ENCODE peak calls at places on chromosomes 2 and 18, in seven cellular contexts. One of them, this sample, is unnamed.

GRCh38 chr18:40283560-40283959 is 1671.5 kb upstream of the PIK3C3 start:
- DNase-seq in activated naive CD4-positive, alpha-beta T cell: no peak
- DNase-seq in stimulated activated CD4-positive, alpha-beta T cell treated with anti-CD3 and anti-CD28 coated beads, Interleukin-1b, Interleukin-23, amount 100 ng/mL, for 1 hour: no peak
- DNase-seq in cardiac fibroblast: no peak
- DNase-seq in H54: no peak
- DNase-seq in dermis blood vessel endothelial cell: no peak
- DNase-seq in T-helper 1 cell: no peak
- DNase-seq in this sample: no peak

GRCh38 chr2:191066281-191067233 is 52.6 kb upstream of the STAT1 start:
- DNase-seq in activated naive CD4-positive, alpha-beta T cell: no peak
- DNase-seq in stimulated activated CD4-positive, alpha-beta T cell treated with anti-CD3 and anti-CD28 coated beads, Interleukin-1b, Interleukin-23, amount 100 ng/mL, for 1 hour: no peak
- DNase-seq in cardiac fibroblast: no peak
- DNase-seq in H54: no peak
- DNase-seq in dermis blood vessel endothelial cell: no peak
- DNase-seq in T-helper 1 cell: peak; percentile 43
- DNase-seq in this sample: no peak

GRCh38 chr18:80154293-80154692 is 45.2 kb downstream of the ADNP2 start:
- DNase-seq in activated naive CD4-positive, alpha-beta T cell: no peak
- DNase-seq in stimulated activated CD4-positive, alpha-beta T cell treated with anti-CD3 and anti-CD28 coated beads, Interleukin-1b, Interleukin-23, amount 100 ng/mL, for 1 hour: no peak
- DNase-seq in cardiac fibroblast: peak; percentile 29
- DNase-seq in H54: no peak
- DNase-seq in dermis blood vessel endothelial cell: peak; percentile 53
- DNase-seq in T-helper 1 cell: peak; percentile 43
- DNase-seq in this sample: no peak

GRCh38 chr2:64404002-64404731 is 49.8 kb upstream of the LGALSL start:
- DNase-seq in activated naive CD4-positive, alpha-beta T cell: no peak
- DNase-seq in stimulated activated CD4-positive, alpha-beta T cell treated with anti-CD3 and anti-CD28 coated beads, Interleukin-1b, Interleukin-23, amount 100 ng/mL, for 1 hour: no peak
- DNase-seq in cardiac fibroblast: peak; percentile 92
- DNase-seq in H54: no peak
- DNase-seq in dermis blood vessel endothelial cell: peak; percentile 98
- DNase-seq in T-helper 1 cell: no peak
- DNase-seq in this sample: peak; percentile 91

GRCh38 chr2:134842930-134843490 is 4.6 kb downstream of the ACMSD start:
- DNase-seq in activated naive CD4-positive, alpha-beta T cell: no peak
- DNase-seq in stimulated activated CD4-positive, alpha-beta T cell treated with anti-CD3 and anti-CD28 coated beads, Interleukin-1b, Interleukin-23, amount 100 ng/mL, for 1 hour: no peak
- DNase-seq in cardiac fibroblast: no peak
- DNase-seq in H54: no peak
- DNase-seq in dermis blood vessel endothelial cell: no peak
- DNase-seq in T-helper 1 cell: no peak
- DNase-seq in this sample: no peak

GRCh38 chr2:6883448-6884122 is 6.0 kb downstream of the RSAD2 start:
- DNase-seq in activated naive CD4-positive, alpha-beta T cell: no peak
- DNase-seq in stimulated activated CD4-positive, alpha-beta T cell treated with anti-CD3 and anti-CD28 coated beads, Interleukin-1b, Interleukin-23, amount 100 ng/mL, for 1 hour: no peak
- DNase-seq in cardiac fibroblast: no peak
- DNase-seq in H54: no peak
- DNase-seq in dermis blood vessel endothelial cell: no peak
- DNase-seq in T-helper 1 cell: no peak
- DNase-seq in this sample: no peak

GRCh38 chr2:20232837-20233207 is 7.9 kb upstream of the SDC1 start:
- DNase-seq in activated naive CD4-positive, alpha-beta T cell: no peak
- DNase-seq in stimulated activated CD4-positive, alpha-beta T cell treated with anti-CD3 and anti-CD28 coated beads, Interleukin-1b, Interleukin-23, amount 100 ng/mL, for 1 hour: no peak
- DNase-seq in cardiac fibroblast: no peak
- DNase-seq in H54: no peak
- DNase-seq in dermis blood vessel endothelial cell: no peak
- DNase-seq in T-helper 1 cell: no peak
- DNase-seq in this sample: no peak

GRCh38 chr2:158712791-158713522 is 82.2 kb upstream of the DAPL1 start:
- DNase-seq in activated naive CD4-positive, alpha-beta T cell: no peak
- DNase-seq in stimulated activated CD4-positive, alpha-beta T cell treated with anti-CD3 and anti-CD28 coated beads, Interleukin-1b, Interleukin-23, amount 100 ng/mL, for 1 hour: no peak
- DNase-seq in cardiac fibroblast: no peak
- DNase-seq in H54: no peak
- DNase-seq in dermis blood vessel endothelial cell: no peak
- DNase-seq in T-helper 1 cell: no peak
- DNase-seq in this sample: no peak

GRCh38 chr18:9658111-9658641 is 43.8 kb upstream of the PPP4R1 start:
- DNase-seq in activated naive CD4-positive, alpha-beta T cell: no peak
- DNase-seq in stimulated activated CD4-positive, alpha-beta T cell treated with anti-CD3 and anti-CD28 coated beads, Interleukin-1b, Interleukin-23, amount 100 ng/mL, for 1 hour: no peak
- DNase-seq in cardiac fibroblast: no peak
- DNase-seq in H54: no peak
- DNase-seq in dermis blood vessel endothelial cell: no peak
- DNase-seq in T-helper 1 cell: no peak
- DNase-seq in this sample: no peak

GRCh38 chr18:28728891-28729290 is 552.0 kb upstream of the CDH2 start:
- DNase-seq in activated naive CD4-positive, alpha-beta T cell: no peak
- DNase-seq in stimulated activated CD4-positive, alpha-beta T cell treated with anti-CD3 and anti-CD28 coated beads, Interleukin-1b, Interleukin-23, amount 100 ng/mL, for 1 hour: no peak
- DNase-seq in cardiac fibroblast: peak; percentile 73
- DNase-seq in H54: no peak
- DNase-seq in dermis blood vessel endothelial cell: no peak
- DNase-seq in T-helper 1 cell: no peak
- DNase-seq in this sample: no peak

GRCh38 chr2:228589115-228589514 is 407.6 kb upstream of the SPHKAP start:
- DNase-seq in activated naive CD4-positive, alpha-beta T cell: no peak
- DNase-seq in stimulated activated CD4-positive, alpha-beta T cell treated with anti-CD3 and anti-CD28 coated beads, Interleukin-1b, Interleukin-23, amount 100 ng/mL, for 1 hour: no peak
- DNase-seq in cardiac fibroblast: no peak
- DNase-seq in H54: no peak
- DNase-seq in dermis blood vessel endothelial cell: no peak
- DNase-seq in T-helper 1 cell: no peak
- DNase-seq in this sample: no peak

This sample was measured in NCI-H2029 treated with DMSO at 0.1 percent for 48 hours.